ENCODE peak calls at places on chromosomes 11 and 22, in four cellular contexts. E is progenitor cell of endocrine pancreas; Z is RCC 7860; B is activated CD4-positive, alpha-beta T cell treated with anti-CD3 and anti-CD28 coated beads, Interleukin-2, amount 10 ng/mL, durations not matched to agents 7 days and 5 days. A is an unnamed sample.

GRCh38 chr22:26276530-26277200 is 107.4 kb downstream of the SEZ6L start:
- DNase-seq in E (no peak), Z (no peak), B (no peak), A (no peak)

GRCh38 chr11:14414470-14415461 is 55.8 kb upstream of the RRAS2 start:
- DNase-seq in E (no peak), Z (peak; percentile 72), B (peak; percentile 82), A (no peak)

GRCh38 chr11:68826726-68827125 is 15.0 kb downstream of the CPT1A start:
- DNase-seq in E (no peak), Z (no peak), B (no peak), A (no peak)

GRCh38 chr11:14583252-14584105 is 60.1 kb upstream of the PDE3B start:
- DNase-seq in E (peak; percentile 32), Z (no peak), B (no peak), A (no peak)

GRCh38 chr11:107770546-107770945 is 58.7 kb upstream of the SLN start:
- DNase-seq in E (no peak), Z (peak; percentile 98), B (no peak), A (no peak)

GRCh38 chr11:95831198-95831883 is 41.0 kb downstream of the CEP57 start:
- DNase-seq in E (no peak), Z (peak; percentile 41), B (no peak), A (no peak)

GRCh38 chr11:114448749-114449484 is 9.7 kb downstream of the REXO2 start:
- DNase-seq in E (no peak), Z (no peak), B (no peak), A (no peak)

GRCh38 chr11:25890626-25891250 is 441.2 kb upstream of the ANO3 start:
- DNase-seq in E (no peak), Z (peak; percentile 4), B (no peak), A (no peak)

GRCh38 chr22:23249506-23250423 is 69.5 kb downstream of the BCR start:
- DNase-seq in E (no peak), Z (no peak), B (peak; percentile 24), A (no peak)

GRCh38 chr11:27718346-27718852 is 18.1 kb upstream of the BDNF start:
- DNase-seq in E (peak; percentile 15), Z (peak; percentile 67), B (no peak), A (peak; percentile 63)

GRCh38 chr11:8227156-8228152 is 36.2 kb downstream of the LMO1 start:
- DNase-seq in E (no peak), Z (peak; percentile 3), B (no peak), A (no peak)

GRCh38 chr22:45552017-45552411 is 49.3 kb downstream of the FBLN1 start:
- DNase-seq in E (no peak), Z (no peak), B (no peak), A (no peak)

GRCh38 chr11:74818283-74818946 is 69.8 kb downstream of the RNF169 start:
- DNase-seq in E (no peak), Z (no peak), B (no peak), A (no peak)

GRCh38 chr22:29811377-29811776 is 26.7 kb downstream of the ASCC2 start:
- DNase-seq in E (no peak), Z (no peak), B (no peak), A (no peak)

GRCh38 chr22:46581580-46582244 is 38.5 kb upstream of the GRAMD4 start:
- DNase-seq in E (no peak), Z (no peak), B (no peak), A (no peak)

GRCh38 chr11:20250644-20251247 is 90.5 kb upstream of the DBX1 start:
- DNase-seq in E (no peak), Z (no peak), B (no peak), A (no peak)

GRCh38 chr22:32574397-32574796 is 99.8 kb downstream of the FBXO7 start:
- DNase-seq in E (no peak), Z (no peak), B (no peak), A (no peak)

GRCh38 chr11:1759851-1760220 is 3.9 kb downstream of the CTSD start:
- DNase-seq in E (no peak), Z (no peak), B (no peak), A (no peak)

GRCh38 chr11:134360050-134360835 is 28.5 kb downstream of the GLB1L2 start:
- DNase-seq in E (peak; percentile 92), Z (peak; percentile 24), B (peak; percentile 81), A (peak; percentile 98)

GRCh38 chr11:33478111-33478573 is 221.0 kb downstream of the HIPK3 start:
- DNase-seq in E (no peak), Z (no peak), B (no peak), A (no peak)

GRCh38 chr11:12506502-12506921 is 129.1 kb downstream of the PARVA start:
- DNase-seq in E (no peak), Z (no peak), B (no peak), A (no peak)

GRCh38 chr22:46053563-46054090 is 76.7 kb upstream of the WNT7B start:
- DNase-seq in E (no peak), Z (peak; percentile 47), B (peak; percentile 48), A (no peak)

GRCh38 chr22:29625090-29625825 is 21.8 kb downstream of the NF2 start:
- DNase-seq in E (no peak), Z (peak; percentile 75), B (peak; percentile 51), A (no peak)

GRCh38 chr22:19691721-19692341 is 22.5 kb upstream of the SEPTIN5 start:
- DNase-seq in E (no peak), Z (peak; percentile 67), B (no peak), A (no peak)

GRCh38 chr22:35616043-35616442 is 1.1 kb downstream of the MB start:
- DNase-seq in E (no peak), Z (no peak), B (no peak), A (no peak)

GRCh38 chr11:44324787-44325525 is 15.0 kb upstream of the ALX4 start:
- DNase-seq in E (no peak), Z (no peak), B (no peak), A (no peak)

GRCh38 chr11:3747704-3748103 is 49.6 kb downstream of the NUP98 start:
- DNase-seq in E (no peak), Z (no peak), B (no peak), A (no peak)

GRCh38 chr22:44366372-44367310 is 53.9 kb upstream of the SHISAL1 start:
- DNase-seq in E (no peak), Z (no peak), B (no peak), A (no peak)

GRCh38 chr11:123799438-123799837 is 6.7 kb downstream of the OR6M1 start:
- DNase-seq in E (no peak), Z (no peak), B (no peak), A (no peak)

GRCh38 chr11:845872-846271 is 3.2 kb downstream of the TSPAN4 start:
- DNase-seq in E (no peak), Z (no peak), B (no peak), A (no peak)

GRCh38 chr11:63915961-63916836 is 765 bp downstream of the RCOR2 start:
- DNase-seq in E (peak; percentile 76), Z (no peak), B (peak; percentile 33), A (peak; percentile 98)

GRCh38 chr11:61602775-61603569 is 22.1 kb upstream of the SYT7 start:
- DNase-seq in E (no peak), Z (peak; percentile 58), B (no peak), A (no peak)

GRCh38 chr22:27752771-27753170 is 48.8 kb downstream of the MN1 start:
- DNase-seq in E (no peak), Z (peak; percentile 52), B (no peak), A (no peak)

GRCh38 chr11:134252539-134253188 is 488 bp downstream of the THYN1 start:
- DNase-seq in E (no peak), Z (no peak), B (peak; percentile 41), A (no peak)

GRCh38 chr11:65493367-65494176 is 5.3 kb upstream of the MALAT1 start:
- DNase-seq in E (no peak), Z (peak; percentile 90), B (no peak), A (no peak)

GRCh38 chr11:76910620-76911414 is 50.1 kb downstream of the ACER3 start:
- DNase-seq in E (no peak), Z (no peak), B (no peak), A (no peak)

GRCh38 chr11:114270531-114271270 is 25.5 kb upstream of the NNMT start:
- DNase-seq in E (no peak), Z (no peak), B (no peak), A (no peak)

GRCh38 chr22:47036352-47036751 is 273.9 kb downstream of the TBC1D22A start:
- DNase-seq in E (no peak), Z (no peak), B (no peak), A (no peak)

A was measured in 8988T.